ENCODE peak calls at places on chromosomes 3 and 15, in eight cellular contexts. V is stimulated activated CD8-positive, alpha-beta memory T cell treated with anti-CD3 and anti-CD28 coated beads, Interleukin-15, amount 100 ng/mL, for 1 hour; T is SJSA1; P is T-cell; F is endothelial cell of umbilical vein; L is NAMALWA; D is AG04450; Z is NCI-H1092. Q is an unnamed sample.

GRCh38 chr15:52567886-52568568 is 803 bp downstream of the ARPP19 start:
- DNase-seq in Z (no peak), V (peak), L (peak), D (no peak), F (peak), T (no peak), P (peak), Q (no peak)

GRCh38 chr3:49276475-49277356 is at the start of gene C3orf62:
- DNase-seq in T (peak), F (peak), P (peak), Z (no peak), L (no peak), D (peak), V (peak), Q (no peak)

GRCh38 chr3:146801492-146801891 is 196.3 kb upstream of the PLSCR5 start:
- DNase-seq in Z (no peak), D (no peak), P (no peak), T (no peak), L (no peak), V (no peak), F (no peak), Q (no peak)

GRCh38 chr15:48627260-48627969 is 18.1 kb downstream of the FBN1 start:
- DNase-seq in P (no peak), F (no peak), V (no peak), Z (no peak), T (peak), D (no peak), L (no peak), Q (no peak)

GRCh38 chr15:72827216-72827615 is 43.7 kb upstream of the ADPGK start:
- DNase-seq in V (no peak), D (no peak), Z (no peak), L (no peak), P (no peak), F (no peak), T (peak), Q (no peak)

GRCh38 chr15:47987461-47987860 is 133.3 kb upstream of the SLC24A5 start:
- DNase-seq in L (no peak), T (no peak), V (no peak), D (no peak), F (no peak), Z (no peak), P (no peak), Q (no peak)

GRCh38 chr3:153731036-153731435 is 390.2 kb upstream of the ARHGEF26 start:
- DNase-seq in T (no peak), P (no peak), L (no peak), D (no peak), Z (no peak), F (no peak), V (no peak), Q (no peak)

GRCh38 chr15:83046558-83047127 is 20.4 kb downstream of the BTBD1 start:
- DNase-seq in L (no peak), P (no peak), Z (no peak), V (no peak), D (no peak), T (no peak), F (peak), Q (no peak)

GRCh38 chr15:39628821-39629220 is 47.9 kb downstream of the THBS1 start:
- DNase-seq in P (no peak), T (no peak), Z (no peak), V (no peak), F (peak), D (no peak), L (no peak), Q (no peak)

GRCh38 chr3:167102071-167102470 is 278.0 kb downstream of the ZBBX start:
- DNase-seq in P (no peak), F (no peak), V (no peak), T (no peak), Z (no peak), L (peak), D (no peak), Q (no peak)

GRCh38 chr15:83283813-83284562 is 476 bp downstream of the BNC1 start:
- DNase-seq in D (no peak), L (no peak), Z (no peak), P (no peak), F (peak), V (no peak), T (peak), Q (no peak)

GRCh38 chr3:33001889-33002288 is 50.4 kb downstream of the CCR4 start:
- DNase-seq in P (no peak), D (no peak), Z (no peak), T (no peak), L (peak), F (no peak), V (no peak), Q (no peak)

GRCh38 chr3:57143886-57144459 is 21.2 kb downstream of the IL17RD start:
- DNase-seq in L (no peak), F (no peak), Z (no peak), D (no peak), V (no peak), P (no peak), T (no peak), Q (no peak)

GRCh38 chr3:146814601-146815315 is 209.6 kb upstream of the PLSCR5 start:
- DNase-seq in T (no peak), P (no peak), D (peak), Z (no peak), L (no peak), V (no peak), F (no peak), Q (no peak)

GRCh38 chr3:73484656-73485248 is 140.0 kb downstream of the PDZRN3 start:
- DNase-seq in Z (no peak), P (no peak), L (no peak), T (no peak), D (no peak), F (no peak), V (no peak), Q (no peak)

GRCh38 chr15:75921732-75922703 is 18.3 kb downstream of the FBXO22 start:
- DNase-seq in T (no peak), P (no peak), Z (no peak), L (peak), V (no peak), F (peak), D (no peak), Q (peak)

GRCh38 chr3:45124379-45124778 is 21.8 kb downstream of the CDCP1 start:
- DNase-seq in Z (no peak), L (no peak), P (no peak), F (peak), V (no peak), T (peak), D (no peak), Q (peak)

GRCh38 chr3:197331131-197331530 is 32.7 kb upstream of the DLG1 start:
- DNase-seq in T (no peak), Z (no peak), P (no peak), F (no peak), L (peak), V (no peak), D (no peak), Q (no peak)

GRCh38 chr3:120177151-120177550 is 82.9 kb upstream of the GSK3B start:
- DNase-seq in P (no peak), V (no peak), L (no peak), D (peak), F (peak), Z (peak), T (peak), Q (peak)

GRCh38 chr3:134647902-134648760 is 2.7 kb downstream of the KY start:
- DNase-seq in F (no peak), Z (no peak), T (no peak), L (no peak), D (no peak), V (no peak), P (no peak), Q (no peak)

GRCh38 chr15:72110355-72110754 is 7.6 kb downstream of the MYO9A start:
- DNase-seq in T (no peak), P (no peak), D (no peak), V (no peak), L (no peak), F (no peak), Z (no peak), Q (no peak)

GRCh38 chr15:74788716-74789151 is 6.9 kb downstream of the CSK start:
- DNase-seq in D (no peak), T (no peak), V (no peak), F (no peak), P (peak), L (peak), Z (no peak), Q (no peak)

GRCh38 chr3:155553800-155554199 is 191.1 kb downstream of the PLCH1 start:
- DNase-seq in F (no peak), P (no peak), V (no peak), Z (no peak), D (no peak), L (peak), T (no peak), Q (no peak)

GRCh38 chr3:188209740-188210139 is 55.8 kb downstream of the LPP start:
- DNase-seq in Z (no peak), F (no peak), P (no peak), V (no peak), T (no peak), D (no peak), L (no peak), Q (no peak)

GRCh38 chr3:40103829-40104228 is 205.7 kb upstream of the EIF1B start:
- DNase-seq in D (no peak), F (no peak), L (no peak), T (no peak), V (no peak), P (no peak), Z (no peak), Q (no peak)

GRCh38 chr15:45287400-45287799 is 35.4 kb downstream of the SLC28A2 start:
- DNase-seq in T (no peak), L (no peak), D (no peak), Z (no peak), V (no peak), P (no peak), F (no peak), Q (no peak)

Q was measured in HFF-Myc.